ENCODE peak calls at places on chromosomes 1 and 21, in seven cellular contexts. Q is K562, B is GM12891, I is SK-N-SH, S is HepG2, W is H1, H is GM12878. O is an unnamed sample.

GRCh38 chr1:176073524-176074157 is 133.4 kb downstream of the COP1 start:
- DNase-seq in B (no peak), W (no peak), S (peak), H (peak), I (peak), Q (peak), O (no peak)

GRCh38 chr1:96292141-96292540 is 429.4 kb upstream of the PTBP2 start:
- DNase-seq in H (no peak), I (no peak), Q (no peak), S (no peak), W (no peak), B (no peak), O (no peak)

GRCh38 chr1:156608981-156609380 is 7.7 kb upstream of the GPATCH4 start:
- DNase-seq in S (no peak), B (no peak), I (peak), Q (peak), W (no peak), H (no peak), O (no peak)

GRCh38 chr1:153515504-153516394 is 20.0 kb downstream of the S100A6 start:
- DNase-seq in Q (peak), W (no peak), B (no peak), I (no peak), H (no peak), S (no peak), O (no peak)

GRCh38 chr1:3690282-3691065 is 38.2 kb downstream of the TP73 start:
- DNase-seq in W (no peak), S (no peak), I (no peak), H (no peak), B (no peak), Q (no peak), O (no peak)

GRCh38 chr1:116006486-116006964 is 30.2 kb downstream of the SLC22A15 start:
- DNase-seq in Q (no peak), W (no peak), B (no peak), I (no peak), S (no peak), H (peak), O (no peak)

GRCh38 chr21:30209571-30209970 is 6.3 kb downstream of the CLDN8 start:
- DNase-seq in B (no peak), I (no peak), H (no peak), Q (no peak), S (no peak), W (no peak), O (no peak)

GRCh38 chr21:27677547-27677946 is 710.7 kb upstream of the ADAMTS5 start:
- DNase-seq in Q (no peak), I (no peak), B (no peak), W (no peak), H (no peak), S (no peak), O (no peak)

GRCh38 chr1:48572632-48573258 is 100.7 kb upstream of the SPATA6 start:
- DNase-seq in W (peak), H (no peak), B (peak), I (peak), S (peak), Q (peak), O (peak)

GRCh38 chr1:50426108-50426700 is 3.0 kb upstream of the DMRTA2 start:
- DNase-seq in H (no peak), Q (no peak), W (no peak), S (no peak), I (peak), B (no peak), O (no peak)

GRCh38 chr1:240883490-240883889 is 271.5 kb upstream of the GREM2 start:
- DNase-seq in B (no peak), W (no peak), H (no peak), Q (no peak), S (no peak), I (no peak), O (no peak)

GRCh38 chr1:203671808-203672207 is 45.2 kb downstream of the ATP2B4 start:
- DNase-seq in B (no peak), H (no peak), Q (no peak), S (no peak), I (no peak), W (no peak), O (no peak)

GRCh38 chr1:39103321-39104157 is 77.4 kb downstream of the NDUFS5 start:
- DNase-seq in W (no peak), I (no peak), Q (no peak), B (no peak), H (no peak), S (no peak), O (no peak)

GRCh38 chr1:229186373-229187056 is 84.4 kb upstream of the RAB4A start:
- DNase-seq in I (no peak), Q (no peak), B (peak), H (peak), W (no peak), S (no peak), O (peak)

GRCh38 chr1:26184086-26184485 is 6.3 kb upstream of the CATSPER4 start:
- DNase-seq in B (no peak), I (no peak), S (no peak), W (no peak), H (no peak), Q (no peak), O (no peak)

GRCh38 chr1:67404212-67404620 is 26.0 kb downstream of the SERBP1 start:
- DNase-seq in I (no peak), B (no peak), S (no peak), H (no peak), Q (no peak), W (no peak), O (no peak)

GRCh38 chr1:226942392-226942791 is 2.3 kb downstream of the COQ8A start:
- DNase-seq in I (no peak), B (no peak), W (no peak), S (no peak), H (no peak), Q (no peak), O (no peak)

GRCh38 chr21:38379171-38379570 is 119.1 kb downstream of the ERG start:
- DNase-seq in H (no peak), S (no peak), W (no peak), Q (no peak), I (no peak), B (no peak), O (no peak)

GRCh38 chr1:7528386-7529031 is 242.6 kb upstream of the VAMP3 start:
- DNase-seq in W (no peak), S (no peak), I (no peak), H (no peak), B (no peak), Q (no peak), O (no peak)

GRCh38 chr21:32930673-32931072 is 95.1 kb upstream of the OLIG2 start:
- DNase-seq in B (no peak), W (no peak), I (no peak), H (no peak), S (no peak), Q (no peak), O (no peak)

GRCh38 chr1:207848234-207848633 is 62.7 kb downstream of the CD34 start:
- DNase-seq in I (no peak), W (no peak), S (peak), H (no peak), B (no peak), Q (no peak), O (no peak)

GRCh38 chr1:221543529-221544120 is 198.3 kb downstream of the DUSP10 start:
- DNase-seq in B (no peak), Q (no peak), I (peak), W (no peak), H (no peak), S (no peak), O (no peak)

GRCh38 chr1:215439549-215439948 is 127.6 kb upstream of the KCTD3 start:
- DNase-seq in H (no peak), S (no peak), I (no peak), W (no peak), Q (no peak), B (no peak), O (no peak)

GRCh38 chr1:47761974-47762373 is 235.2 kb downstream of the TRABD2B start:
- DNase-seq in S (no peak), W (no peak), B (no peak), H (no peak), Q (no peak), I (no peak), O (no peak)

GRCh38 chr1:5551274-5551966 is 440.8 kb downstream of the NPHP4 start:
- DNase-seq in S (peak), I (no peak), Q (peak), H (no peak), B (no peak), W (no peak), O (no peak)

GRCh38 chr1:82388679-82389078 is 587.9 kb downstream of the ADGRL2 start:
- DNase-seq in W (no peak), B (no peak), H (no peak), Q (no peak), I (no peak), S (no peak), O (no peak)

GRCh38 chr21:31554511-31555022 is 104.9 kb upstream of the SOD1 start:
- DNase-seq in H (peak), W (no peak), S (no peak), I (no peak), B (no peak), Q (no peak), O (no peak)

GRCh38 chr1:13814131-13814530 is 114.1 kb downstream of the PRDM2 start:
- DNase-seq in B (no peak), Q (no peak), W (no peak), S (no peak), I (no peak), H (no peak), O (no peak)

GRCh38 chr1:203038217-203038741 is 12.0 kb downstream of the PPFIA4 start:
- DNase-seq in B (peak), H (no peak), W (no peak), Q (no peak), S (no peak), I (no peak), O (no peak)

GRCh38 chr1:100391675-100392074 is 39.4 kb downstream of the CDC14A start:
- DNase-seq in W (no peak), S (no peak), B (no peak), H (no peak), I (no peak), Q (no peak), O (no peak)

GRCh38 chr1:93614550-93615200 is 67.0 kb downstream of the BCAR3 start:
- DNase-seq in I (no peak), W (no peak), S (peak), Q (no peak), B (no peak), H (no peak), O (no peak)

GRCh38 chr1:115136106-115136505 is 46.8 kb upstream of the TSPAN2 start:
- DNase-seq in W (no peak), B (no peak), S (no peak), I (no peak), H (no peak), Q (no peak), O (no peak)

GRCh38 chr1:53316742-53317650 is 10.9 kb downstream of the LRP8 start:
- DNase-seq in Q (no peak), W (no peak), I (peak), S (no peak), H (no peak), B (no peak), O (no peak)

GRCh38 chr1:168391759-168392681 is 111.3 kb downstream of the TBX19 start:
- DNase-seq in H (no peak), S (no peak), B (no peak), Q (no peak), I (no peak), W (no peak), O (no peak)

GRCh38 chr1:58841455-58841854 is 57.6 kb upstream of the JUN start:
- DNase-seq in H (no peak), W (no peak), B (no peak), Q (peak), I (no peak), S (no peak), O (no peak)

GRCh38 chr1:234262754-234263105 is 110.5 kb upstream of the COA6 start:
- DNase-seq in W (no peak), B (no peak), S (peak), H (no peak), I (no peak), Q (no peak), O (no peak)

GRCh38 chr1:229553621-229554120 is 4.8 kb downstream of the ABCB10 start:
- DNase-seq in W (no peak), B (no peak), H (no peak), Q (no peak), S (no peak), I (no peak), O (no peak)

GRCh38 chr1:244381887-244382565 is 69.7 kb downstream of the ADSS2 start:
- DNase-seq in S (no peak), H (no peak), W (no peak), Q (no peak), B (no peak), I (no peak), O (no peak)

GRCh38 chr1:108051625-108052382 is 86.8 kb upstream of the VAV3 start:
- DNase-seq in H (no peak), B (no peak), Q (no peak), I (no peak), S (peak), W (no peak), O (no peak)

GRCh38 chr1:108059945-108060344 is 95.0 kb upstream of the VAV3 start:
- DNase-seq in S (no peak), H (no peak), I (no peak), W (no peak), B (no peak), Q (no peak), O (no peak)

GRCh38 chr1:108053291-108054023 is 88.5 kb upstream of the VAV3 start:
- DNase-seq in I (no peak), H (no peak), Q (no peak), B (no peak), W (no peak), S (no peak), O (no peak)

DNA sequence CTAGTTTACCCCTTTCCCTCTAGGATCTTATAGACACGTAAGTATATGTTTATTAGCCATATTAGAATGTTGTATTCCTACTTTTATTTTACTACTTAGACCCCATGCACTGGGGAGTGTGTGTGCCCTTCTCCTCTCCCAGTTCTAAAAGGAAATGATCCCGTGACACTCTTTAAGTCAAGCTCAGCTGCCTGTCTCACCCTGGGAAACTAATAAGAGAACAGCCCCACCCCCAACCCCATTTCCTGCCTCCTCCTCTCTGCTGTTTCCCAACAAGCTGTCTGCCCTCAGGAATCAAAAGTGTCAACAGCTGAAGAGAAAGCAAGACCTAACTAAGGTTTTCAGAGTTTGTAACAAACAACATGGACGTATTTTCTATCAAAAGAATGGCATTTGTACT is 92.6 kb upstream of the VAV3 start:
- DNase-seq in B (no peak), W (no peak), H (no peak), Q (no peak), S (no peak), I (no peak), O (no peak)
- TF ChIP-seq TAF1 in B (no peak), W (no peak), H (no peak), Q (no peak), S (no peak), I (no peak), O (no peak)

DNA sequence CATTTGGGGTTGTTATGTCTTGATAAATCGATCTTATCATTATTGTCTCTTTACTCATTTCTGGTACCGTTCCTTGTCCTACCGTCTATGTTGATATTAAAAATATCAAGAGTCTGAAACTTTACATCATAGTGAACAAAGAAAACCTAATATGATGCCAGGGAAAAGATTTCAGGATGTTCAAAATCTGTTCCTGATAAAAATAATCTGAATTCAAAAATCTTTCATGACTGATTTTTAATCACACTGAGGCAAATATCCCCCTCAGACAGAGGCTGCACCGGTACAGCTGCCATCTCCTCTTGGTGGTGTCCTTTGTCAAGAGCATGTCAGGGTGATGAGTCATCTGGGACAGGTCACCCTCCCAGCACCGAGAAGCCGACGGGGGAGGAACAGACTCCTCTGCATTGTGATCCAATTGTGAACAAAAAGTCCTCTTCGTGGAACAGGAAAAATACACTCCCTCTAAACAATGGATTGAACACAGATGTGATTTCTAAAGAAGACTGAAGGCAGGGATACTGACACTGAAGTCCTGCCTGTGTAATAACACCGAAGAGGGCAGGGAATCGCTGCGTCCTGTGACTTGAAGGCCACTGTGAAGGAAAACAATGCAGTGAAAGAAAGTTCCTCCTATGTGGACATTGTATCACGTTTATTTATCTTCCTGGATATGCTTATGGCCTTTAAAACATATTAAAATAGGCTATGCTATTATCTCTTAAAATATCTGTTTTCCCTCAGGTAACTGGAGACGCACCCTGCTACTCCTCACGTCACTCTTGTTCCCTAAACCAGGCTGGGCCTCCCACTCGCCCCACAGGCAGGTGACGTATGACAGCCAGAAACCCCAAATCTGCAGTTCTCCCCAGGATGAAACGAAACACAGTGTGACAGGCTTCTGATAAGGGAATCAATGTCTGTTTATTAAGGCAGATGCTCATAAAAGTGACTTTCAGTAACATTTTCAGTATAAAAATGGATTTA is 4.3 kb upstream of the SPATC1L start:
- DNase-seq in I (peak), Q (peak), H (no peak), W (no peak), B (no peak), S (peak), O (no peak)
- TF ChIP-seq TAF1 in I (no peak), Q (no peak), H (no peak), W (no peak), B (no peak), S (no peak), O (no peak)

GRCh38 chr1:31901838-31902508 is 36.2 kb downstream of the PTP4A2 start:
- DNase-seq in I (no peak), Q (no peak), S (no peak), W (no peak), B (no peak), H (no peak), O (no peak)

GRCh38 chr1:31902509-31902857 is 35.7 kb downstream of the PTP4A2 start:
- DNase-seq in Q (no peak), H (no peak), I (no peak), B (no peak), W (no peak), S (no peak), O (no peak)

GRCh38 chr1:31897534-31898100 is 40.6 kb downstream of the PTP4A2 start:
- DNase-seq in W (no peak), S (no peak), I (peak), Q (no peak), B (no peak), H (no peak), O (no peak)
- TF ChIP-seq TAF1 in W (no peak), S (no peak), I (no peak), Q (no peak), B (no peak), H (no peak), O (no peak)

DNA sequence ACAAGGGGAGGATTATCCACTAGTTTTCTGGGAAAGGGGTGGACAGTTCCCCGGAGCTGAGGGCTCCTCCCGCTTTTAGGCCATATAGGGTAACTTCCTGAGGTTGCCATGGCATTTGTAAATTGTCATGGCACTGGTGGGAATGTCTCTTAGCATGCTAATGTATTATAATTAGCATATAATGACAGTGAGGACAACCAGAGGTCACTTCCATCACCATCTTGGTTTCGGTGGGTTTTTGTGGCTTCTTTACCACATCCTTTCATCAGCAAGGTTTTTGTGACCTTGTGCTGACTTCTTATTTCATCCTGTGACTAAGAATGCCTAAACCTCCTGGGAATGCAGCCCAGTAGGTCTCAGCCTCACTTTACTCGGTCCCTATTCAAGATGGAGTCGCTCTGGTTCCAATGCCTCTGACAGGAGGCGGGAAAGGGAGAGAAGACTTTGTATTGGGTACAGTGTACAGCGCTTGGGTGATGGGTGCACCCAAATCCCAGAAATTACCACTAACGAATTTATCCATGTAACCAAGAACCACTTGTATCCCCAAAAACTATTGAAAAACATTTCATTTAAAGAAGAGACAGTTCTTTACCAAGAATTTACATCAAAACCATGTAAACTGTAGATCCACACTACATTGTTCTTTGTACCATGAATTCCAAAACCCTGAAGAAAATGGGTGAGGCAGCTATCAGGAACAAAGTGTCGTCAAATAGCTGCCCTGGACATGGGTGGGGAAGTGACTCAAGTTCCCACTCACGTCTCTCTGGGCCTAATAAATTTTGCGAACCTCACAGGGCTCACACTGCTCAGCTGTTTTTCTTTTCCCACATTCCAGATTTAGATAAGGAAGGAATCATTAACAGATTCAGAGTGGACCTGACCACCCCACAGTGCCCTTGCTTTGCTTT is 8.9 kb upstream of the SLC2A5 start:
- DNase-seq in I (no peak), Q (no peak), W (no peak), S (no peak), B (no peak), H (peak), O (no peak)
- TF ChIP-seq TAF1 in I (no peak), Q (no peak), W (no peak), S (no peak), B (no peak), H (no peak), O (no peak)

O was measured in GM12892.